ENCODE peak calls at places on chromosomes 6 and 20, in four cellular contexts. K is fibroblast of lung, U is fibroblast of mammary gland, Z is lower lobe of right lung. L is an unnamed sample.
A peak's percentile ranks its signal among the peaks of the same experiment; 100 is the strongest.

GRCh38 chr20:21450572-21450971 is 53.2 kb upstream of the NKX2-4 start:
- DNase-seq in Z (no peak), U (peak; percentile 18), K (peak; percentile 5), L (no peak)

GRCh38 chr20:24027229-24027628 is 38.6 kb upstream of the GGTLC1 start:
- DNase-seq in Z (peak; percentile 61), U (no peak), K (no peak), L (no peak)

GRCh38 chr20:46350201-46350985 is 42.1 kb upstream of the CDH22 start:
- DNase-seq in U (peak; percentile 93), Z (no peak), K (peak; percentile 95), L (peak; percentile 88)

GRCh38 chr20:24783631-24784492 is 165.2 kb upstream of the CST7 start:
- DNase-seq in Z (peak; percentile 26), K (no peak), U (no peak), L (no peak)

GRCh38 chr6:117573006-117573680 is 29.2 kb downstream of the GOPC start:
- DNase-seq in U (no peak), Z (no peak), K (no peak), L (no peak)

GRCh38 chr20:51062065-51062464 is 39.2 kb upstream of the KCNG1 start:
- DNase-seq in U (peak; percentile 8), Z (no peak), K (peak; percentile 21), L (no peak)

GRCh38 chr6:152648090-152648489 is 10.9 kb upstream of the SYNE1 start:
- DNase-seq in K (no peak), U (peak; percentile 39), Z (no peak), L (no peak)

GRCh38 chr20:55515831-55516230 is 489.5 kb downstream of the CBLN4 start:
- DNase-seq in K (no peak), U (no peak), Z (no peak), L (no peak)

GRCh38 chr6:76631641-76632040 is 559.2 kb upstream of the IMPG1 start:
- DNase-seq in K (no peak), Z (no peak), U (no peak), L (no peak)

GRCh38 chr6:43887340-43887858 is 117.4 kb downstream of the VEGFA start:
- DNase-seq in K (peak; percentile 17), Z (no peak), U (peak; percentile 8), L (no peak)

GRCh38 chr20:41443667-41444066 is 77.0 kb upstream of the EMILIN3 start:
- DNase-seq in K (no peak), Z (no peak), U (no peak), L (peak; percentile 39)

GRCh38 chr6:27161946-27162603 is 85.4 kb upstream of the PRSS16 start:
- DNase-seq in Z (no peak), K (peak; percentile 70), U (peak; percentile 72), L (no peak)

GRCh38 chr6:17103715-17104114 is 1.9 kb downstream of the STMND1 start:
- DNase-seq in U (no peak), Z (no peak), K (no peak), L (no peak)

GRCh38 chr6:48449002-48449401 is 338.0 kb upstream of the PTCHD4 start:
- DNase-seq in U (peak; percentile 33), K (peak; percentile 3), Z (no peak), L (no peak)
- TF ChIP-seq CTCF in U (peak; percentile 31), K (no peak), Z (no peak), L (no peak)

GRCh38 chr6:143902827-143903226 is 38.6 kb downstream of the ZC2HC1B start:
- DNase-seq in U (no peak), Z (no peak), K (no peak), L (no peak)
- TF ChIP-seq CTCF in U (no peak), Z (no peak), K (no peak), L (no peak)

GRCh38 chr6:620950-621349 is 36.0 kb downstream of the HUS1B start:
- DNase-seq in U (no peak), Z (no peak), K (no peak), L (no peak)

GRCh38 chr6:613981-614380 is 42.9 kb downstream of the HUS1B start:
- DNase-seq in Z (no peak), K (no peak), U (no peak), L (no peak)

GRCh38 chr6:620166-620565 is 36.7 kb downstream of the HUS1B start:
- DNase-seq in K (no peak), Z (no peak), U (no peak), L (no peak)

GRCh38 chr6:621916-622315 is 35.0 kb downstream of the HUS1B start:
- DNase-seq in Z (no peak), K (no peak), U (no peak), L (no peak)

DNA sequence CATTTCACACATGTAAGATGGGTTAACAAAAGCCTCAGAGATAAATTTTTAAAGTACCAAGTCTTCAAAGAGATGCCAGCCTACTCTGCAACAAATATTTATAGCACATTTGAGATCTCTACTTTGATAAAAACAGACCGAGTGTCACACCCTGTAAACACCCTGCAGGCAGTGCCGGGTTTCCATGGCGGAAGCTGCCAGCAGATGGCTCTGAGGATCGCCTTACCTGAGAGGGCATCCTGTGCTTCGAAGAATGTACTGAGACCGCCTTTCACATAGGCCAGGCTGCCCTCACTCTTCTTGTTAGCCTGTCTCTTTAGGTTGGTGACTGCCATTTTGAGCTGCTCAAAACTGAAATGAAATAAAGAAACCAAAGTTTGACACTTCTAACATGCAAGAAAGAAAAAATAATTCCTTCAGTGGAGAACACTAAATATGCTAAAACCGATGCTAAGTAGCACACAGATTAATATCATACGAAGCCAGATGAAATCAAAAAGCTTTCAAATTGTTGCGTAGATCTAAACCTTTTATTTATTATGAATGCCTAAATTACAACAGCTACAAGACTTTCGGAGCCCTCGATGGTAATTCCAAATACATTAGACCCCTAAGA is 39.3 kb downstream of the HUS1B start:
- DNase-seq in Z (no peak), U (no peak), K (no peak), L (no peak)
- TF ChIP-seq CTCF in Z (no peak), U (no peak), K (no peak), L (no peak)

GRCh38 chr6:122389704-122390103 is 9.7 kb upstream of the HSF2 start:
- DNase-seq in U (no peak), Z (no peak), K (no peak), L (no peak)

GRCh38 chr6:122381494-122382083 is 17.9 kb upstream of the HSF2 start:
- DNase-seq in Z (no peak), K (peak; percentile 71), U (peak; percentile 78), L (peak; percentile 25)

GRCh38 chr6:122388945-122389344 is 10.5 kb upstream of the HSF2 start:
- DNase-seq in U (no peak), Z (no peak), K (no peak), L (no peak)

DNA sequence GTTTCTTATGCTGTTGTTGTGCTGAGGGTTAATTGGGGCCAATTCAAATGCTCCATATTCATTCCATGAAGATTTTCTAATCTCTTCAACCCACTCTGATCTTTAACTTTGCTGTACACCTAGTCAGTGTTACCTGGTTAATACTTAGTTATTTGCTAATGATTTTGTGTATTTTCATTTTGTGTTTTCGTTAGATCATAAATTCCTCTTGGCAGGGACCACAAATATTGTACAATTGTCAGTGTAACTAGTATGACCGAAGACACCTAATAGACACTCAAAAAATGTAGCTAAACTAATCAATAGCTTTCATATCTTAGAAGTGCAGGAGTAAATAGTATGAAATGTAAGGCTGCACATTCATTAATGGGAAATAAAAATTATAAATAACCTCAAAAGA is 13.6 kb upstream of the HSF2 start:
- DNase-seq in U (no peak), Z (no peak), K (no peak), L (no peak)
- TF ChIP-seq CTCF in U (no peak), Z (no peak), K (no peak), L (no peak)